ENCODE peak calls at places on chromosomes 12 and 14, in seven cellular contexts. N is prostate gland; S is lung; Z is NCI-H1694 treated with DMSO at 0.1 percent for 48 hours; O is CD8-positive, alpha-beta T cell; A is GM23248; T is amniotic stem cell. D is an unnamed sample.

GRCh38 chr14:23530360-23531055 is 21.1 kb downstream of the ZFHX2 start:
- DNase-seq in O (no peak), N (no peak), S (no peak), A (no peak), Z (no peak), T (no peak), D (no peak)

GRCh38 chr14:62696261-62696968 is 348.8 kb downstream of the KCNH5 start:
- DNase-seq in S (no peak), Z (no peak), T (no peak), N (no peak), O (no peak), A (no peak), D (no peak)

GRCh38 chr14:77157716-77158115 is 16.1 kb upstream of the ZDHHC22 start:
- DNase-seq in A (no peak), Z (no peak), O (no peak), T (no peak), S (no peak), N (no peak), D (no peak)

GRCh38 chr14:77965919-77966435 is 166.1 kb downstream of the ADCK1 start:
- DNase-seq in N (no peak), T (no peak), O (no peak), A (peak; percentile 36), S (no peak), Z (no peak), D (peak; percentile 9)

GRCh38 chr12:93776581-93777018 is 99.4 kb downstream of the CRADD start:
- DNase-seq in Z (no peak), N (no peak), T (peak; percentile 42), O (no peak), A (peak; percentile 83), S (no peak), D (no peak)

GRCh38 chr12:1173806-1174617 is 183.0 kb downstream of the ERC1 start:
- DNase-seq in A (no peak), Z (no peak), N (no peak), S (no peak), T (no peak), O (no peak), D (no peak)

GRCh38 chr14:51369814-51370213 is 129.8 kb downstream of the TMX1 start:
- DNase-seq in S (no peak), N (no peak), A (no peak), Z (no peak), T (no peak), O (no peak), D (peak; percentile 21)

GRCh38 chr12:8609061-8609570 is 3.5 kb downstream of the AICDA start:
- DNase-seq in O (no peak), N (no peak), S (no peak), A (peak; percentile 66), Z (peak; percentile 26), T (peak; percentile 11), D (peak; percentile 18)

GRCh38 chr12:124680863-124681778 is 113.7 kb upstream of the NCOR2 start:
- DNase-seq in Z (no peak), A (peak; percentile 99), T (no peak), N (no peak), O (no peak), S (no peak), D (peak; percentile 64)

GRCh38 chr12:49188205-49188915 is 520 bp downstream of the TUBA1A start:
- DNase-seq in N (peak; percentile 69), O (peak; percentile 86), Z (peak; percentile 43), S (peak; percentile 84), T (no peak), A (peak; percentile 91), D (peak; percentile 87)

GRCh38 chr12:52945389-52946232 is 3.3 kb upstream of the KRT18 start:
- DNase-seq in N (no peak), O (no peak), S (peak; percentile 59), A (peak; percentile 55), T (no peak), Z (no peak), D (no peak)

GRCh38 chr14:102071283-102071998 is 15.4 kb downstream of the HSP90AA1 start:
- DNase-seq in T (no peak), Z (no peak), S (no peak), O (no peak), N (no peak), A (peak; percentile 57), D (no peak)

GRCh38 chr12:39145175-39145999 is 240.0 kb upstream of the CPNE8 start:
- DNase-seq in T (no peak), O (no peak), Z (no peak), A (peak; percentile 6), S (no peak), N (no peak), D (peak; percentile 55)

GRCh38 chr12:53223391-53224267 is 8.4 kb downstream of the RARG start:
- DNase-seq in O (no peak), T (no peak), A (peak; percentile 72), Z (no peak), N (no peak), S (no peak), D (peak; percentile 48)

GRCh38 chr12:69527506-69528272 is 57.5 kb downstream of the FRS2 start:
- DNase-seq in S (no peak), Z (no peak), A (peak; percentile 77), T (no peak), N (no peak), O (no peak), D (no peak)

GRCh38 chr14:51335521-51335920 is 95.5 kb downstream of the TMX1 start:
- DNase-seq in Z (no peak), A (peak; percentile 63), N (no peak), S (no peak), O (no peak), T (no peak), D (no peak)

GRCh38 chr14:61562321-61563161 is 132.8 kb upstream of the HIF1A start:
- DNase-seq in O (no peak), N (no peak), Z (no peak), T (peak; percentile 96), S (no peak), A (peak; percentile 100), D (peak; percentile 72)

GRCh38 chr12:59737725-59738463 is 142.1 kb downstream of the SLC16A7 start:
- DNase-seq in T (no peak), N (no peak), Z (no peak), A (peak; percentile 65), S (no peak), O (no peak), D (no peak)

GRCh38 chr12:2607881-2608607 is 186.7 kb upstream of the FKBP4 start:
- DNase-seq in O (no peak), T (no peak), N (no peak), Z (no peak), S (no peak), A (no peak), D (no peak)

GRCh38 chr12:130016986-130017385 is 113.2 kb upstream of the TMEM132D start:
- DNase-seq in N (no peak), Z (no peak), T (no peak), S (no peak), O (no peak), A (no peak), D (no peak)

GRCh38 chr12:14284189-14284722 is 81.2 kb upstream of the ATF7IP start:
- DNase-seq in S (no peak), Z (no peak), A (no peak), T (no peak), N (no peak), O (no peak), D (no peak)

GRCh38 chr12:123150273-123150803 is 552 bp downstream of the PITPNM2 start:
- DNase-seq in T (no peak), N (no peak), S (no peak), Z (no peak), A (no peak), O (peak; percentile 51), D (peak; percentile 43)

GRCh38 chr14:32368107-32368506 is 39.0 kb downstream of the AKAP6 start:
- DNase-seq in A (no peak), T (no peak), N (no peak), S (no peak), O (no peak), Z (no peak), D (no peak)

GRCh38 chr14:104589338-104590195 is 10.0 kb downstream of the C14orf180 start:
- DNase-seq in Z (peak; percentile 31), A (no peak), N (no peak), S (no peak), T (no peak), O (no peak), D (no peak)

GRCh38 chr12:106585237-106585834 is 2.5 kb downstream of the RFX4 start:
- DNase-seq in A (no peak), T (no peak), O (no peak), Z (no peak), S (no peak), N (no peak), D (no peak)

GRCh38 chr14:93941293-93941910 is 14.3 kb downstream of the FAM181A start:
- DNase-seq in N (no peak), S (no peak), Z (peak; percentile 90), O (no peak), A (no peak), T (peak; percentile 85), D (no peak)

GRCh38 chr14:64796369-64796768 is 83.3 kb downstream of the SPTB start:
- DNase-seq in Z (no peak), S (no peak), O (no peak), T (no peak), A (no peak), N (no peak), D (no peak)

GRCh38 chr12:89230376-89231101 is 121.8 kb downstream of the DUSP6 start:
- DNase-seq in Z (no peak), A (peak; percentile 61), S (no peak), O (no peak), N (no peak), T (no peak), D (no peak)

GRCh38 chr12:25959069-25959961 is 833 bp downstream of the RASSF8 start:
- DNase-seq in T (peak; percentile 79), O (no peak), A (peak; percentile 96), S (peak; percentile 46), Z (no peak), N (peak; percentile 40), D (peak; percentile 27)

GRCh38 chr14:32382704-32383103 is 53.6 kb downstream of the AKAP6 start:
- DNase-seq in O (no peak), S (no peak), T (no peak), A (peak; percentile 53), Z (no peak), N (no peak), D (peak; percentile 9)